ENCODE peak calls at places on chromosomes 4 and X, in eight cellular contexts. H is IMR-90; C is breast epithelium; D is H9; R is mesendoderm; Q is right atrium auricular region; S is HCT116; V is CD4-positive, CD25-positive, alpha-beta regulatory T cell. K is an unnamed sample. For H3K4me1, the result is how much of the 10 kb centered on the place peaks cover.

GRCh38 chr4:38002451-38003071 is 42.4 kb downstream of the PTTG2 start:
- DNase-seq in H (peak), C (no peak), D (no peak), R (peak), Q (no peak), S (no peak), V (no peak), K (no peak)

GRCh38 chrX:41259516-41259915 is 74.4 kb upstream of the DDX3X start:
- DNase-seq in H (peak), C (no peak), D (peak), R (no peak), Q (no peak), S (no peak), V (no peak), K (no peak)

GRCh38 chrX:121256653-121257052 is 209.2 kb downstream of the GLUD2 start:
- DNase-seq in H (no peak), C (no peak), D (no peak), R (no peak), Q (no peak), S (no peak), V (no peak), K (no peak)

GRCh38 chr4:78336093-78336943 is 215.3 kb upstream of the ANXA3 start:
- DNase-seq in H (peak), C (no peak), D (no peak), R (peak), Q (no peak), S (no peak), V (no peak), K (no peak)

GRCh38 chr4:169311643-169312365 is 41.0 kb upstream of the SH3RF1 start:
- DNase-seq in H (peak), C (no peak), D (peak), R (peak), Q (no peak), S (peak), V (no peak), K (no peak)

GRCh38 chr4:99826016-99826415 is 9.4 kb downstream of the DAPP1 start:
- DNase-seq in H (no peak), C (no peak), D (no peak), R (no peak), Q (no peak), S (no peak), V (no peak), K (no peak)

GRCh38 chrX:104113237-104113965 is 1.1 kb downstream of the ZCCHC18 start:
- DNase-seq in H (peak), C (peak), D (peak), R (peak), Q (no peak), S (no peak), V (peak), K (no peak)

GRCh38 chr4:2298548-2298991 is 36.7 kb upstream of the MXD4 start:
- DNase-seq in H (no peak), C (no peak), D (no peak), R (no peak), Q (no peak), S (no peak), V (no peak), K (no peak)

GRCh38 chrX:117969337-117969736 is 147.3 kb downstream of the KLHL13 start:
- DNase-seq in H (no peak), C (no peak), D (no peak), R (no peak), Q (no peak), S (no peak), V (no peak), K (no peak)

GRCh38 chr4:153532636-153533035 is 66.5 kb downstream of the TMEM131L start:
- DNase-seq in H (no peak), C (no peak), D (no peak), R (no peak), Q (no peak), S (no peak), V (no peak), K (no peak)

GRCh38 chr4:153537493-153537960 is 71.4 kb downstream of the TMEM131L start:
- DNase-seq in H (no peak), C (no peak), D (no peak), R (no peak), Q (no peak), S (no peak), V (no peak), K (no peak)

GRCh38 chr4:153535735-153536494 is 69.8 kb downstream of the TMEM131L start:
- DNase-seq in H (peak), C (no peak), D (peak), R (peak), Q (no peak), S (no peak), V (no peak), K (no peak)

GRCh38 chr4:153533387-153533786 is 67.2 kb downstream of the TMEM131L start:
- DNase-seq in H (no peak), C (no peak), D (no peak), R (no peak), Q (no peak), S (no peak), V (no peak), K (no peak)

GRCh38 chr4:153534792-153535629 is 68.9 kb downstream of the TMEM131L start:
- DNase-seq in H (no peak), C (no peak), D (peak), R (peak), Q (no peak), S (no peak), V (no peak), K (no peak)
- H3K4me1 ChIP-seq in H (under half), C (under half), D (under half), R (under half), Q (half or more), S (under half), V (half or more), K (half or more)

DNA sequence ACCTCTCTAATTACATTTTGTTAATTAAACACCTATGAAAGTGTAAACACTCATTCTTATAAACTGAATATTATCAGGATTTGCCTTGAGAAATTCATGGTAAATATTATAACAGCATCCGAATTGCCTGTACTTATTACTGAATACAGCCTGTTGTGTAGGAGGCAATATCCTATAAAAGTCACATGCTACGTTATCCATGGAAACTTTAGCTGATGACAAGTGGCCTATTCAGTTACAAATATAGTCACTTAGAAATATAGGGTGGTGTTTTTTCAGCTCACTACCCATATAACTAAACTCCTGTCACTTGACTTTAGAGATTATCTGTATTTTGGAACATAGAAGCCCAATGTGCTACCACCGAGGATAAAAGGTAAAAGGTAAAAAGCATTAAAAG is 493.4 kb downstream of the INPP4B start:
- DNase-seq in H (no peak), C (no peak), D (no peak), R (no peak), Q (no peak), S (no peak), V (no peak), K (no peak)
- H3K4me1 ChIP-seq in H (under half), C (under half), D (under half), R (under half), Q (half or more), S (under half), V (half or more), K (half or more)

GRCh38 chr4:89303177-89303576 is 4.4 kb downstream of the GPRIN3 start:
- DNase-seq in H (no peak), C (no peak), D (no peak), R (no peak), Q (no peak), S (no peak), V (peak), K (peak)
- H3K4me1 ChIP-seq in H (under half), C (under half), D (under half), R (under half), Q (under half), S (under half), V (half or more), K (half or more)

GRCh38 chr4:22512306-22512705 is 3.6 kb downstream of the ADGRA3 start:
- DNase-seq in H (peak), C (no peak), D (no peak), R (no peak), Q (no peak), S (no peak), V (no peak), K (no peak)
- H3K4me1 ChIP-seq in H (under half), C (under half), D (under half), R (under half), Q (under half), S (under half), V (under half), K (under half)

DNA sequence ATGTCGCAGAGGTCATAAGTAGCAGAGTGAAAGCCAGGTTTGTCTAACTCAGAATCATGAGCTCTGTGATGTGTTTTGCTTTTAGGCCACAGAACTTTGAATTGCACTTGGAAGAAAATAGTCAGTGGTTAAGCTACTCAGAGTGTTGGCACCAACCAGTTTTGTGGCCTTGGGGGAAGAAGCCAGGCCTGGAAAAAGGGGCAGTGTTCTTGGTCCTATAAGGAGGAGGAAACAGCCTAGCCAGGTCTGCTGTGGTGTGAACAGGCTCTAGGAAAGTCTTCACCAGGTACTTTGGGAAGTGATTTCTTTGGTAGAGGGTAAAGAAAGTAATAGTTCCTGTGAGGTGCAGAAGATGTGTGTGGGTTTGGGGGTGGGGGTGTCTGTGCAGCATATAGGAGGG is 49.2 kb downstream of the FHIP1A start:
- DNase-seq in H (no peak), C (peak), D (no peak), R (no peak), Q (no peak), S (no peak), V (no peak), K (no peak)
- H3K4me1 ChIP-seq in H (under half), C (under half), D (under half), R (under half), Q (under half), S (under half), V (under half), K (under half)

GRCh38 chr4:107966903-107967302 is 22.8 kb upstream of the HADH start:
- DNase-seq in H (no peak), C (no peak), D (no peak), R (no peak), Q (no peak), S (no peak), V (no peak), K (no peak)
- H3K4me1 ChIP-seq in H (under half), C (under half), D (under half), R (under half), Q (under half), S (under half), V (under half), K (under half)